ENCODE peak calls at places on chromosomes 4 and X, in five cellular contexts. One of them, this sample, is unnamed.

GRCh38 chr4:185265942-185266341 is 56.5 kb downstream of the SNX25 start:
- DNase-seq in lower lobe of right lung: no peak
- DNase-seq in GM23338: peak; percentile 50
- DNase-seq in CD4-positive, alpha-beta T cell: no peak
- DNase-seq in foreskin fibroblast: peak; percentile 70
- DNase-seq in this sample: no peak

GRCh38 chrX:43121637-43122036 is 343.7 kb upstream of the PPP1R2C start:
- DNase-seq in lower lobe of right lung: no peak
- DNase-seq in GM23338: peak; percentile 6
- DNase-seq in CD4-positive, alpha-beta T cell: no peak
- DNase-seq in foreskin fibroblast: no peak
- DNase-seq in this sample: no peak

GRCh38 chrX:14871767-14872166 is 1.1 kb downstream of the FANCB start:
- DNase-seq in GM23338: no peak
- DNase-seq in foreskin fibroblast: no peak
- DNase-seq in lower lobe of right lung: no peak
- DNase-seq in CD4-positive, alpha-beta T cell: no peak
- DNase-seq in this sample: no peak

GRCh38 chr4:120071192-120071795 is 4.6 kb upstream of the MAD2L1 start:
- DNase-seq in lower lobe of right lung: no peak
- DNase-seq in CD4-positive, alpha-beta T cell: no peak
- DNase-seq in foreskin fibroblast: peak; percentile 60
- DNase-seq in GM23338: peak; percentile 64
- DNase-seq in this sample: no peak

GRCh38 chr4:143921160-143921559 is 15.8 kb upstream of the GYPE start:
- DNase-seq in CD4-positive, alpha-beta T cell: no peak
- DNase-seq in GM23338: no peak
- DNase-seq in lower lobe of right lung: no peak
- DNase-seq in foreskin fibroblast: no peak
- DNase-seq in this sample: no peak

GRCh38 chr4:151117371-151117962 is 18.0 kb downstream of the RPS3A start:
- DNase-seq in GM23338: peak; percentile 88
- DNase-seq in foreskin fibroblast: peak; percentile 50
- DNase-seq in lower lobe of right lung: no peak
- DNase-seq in CD4-positive, alpha-beta T cell: peak; percentile 23
- DNase-seq in this sample: no peak

GRCh38 chr4:16663722-16664121 is 234.7 kb downstream of the LDB2 start:
- DNase-seq in CD4-positive, alpha-beta T cell: no peak
- DNase-seq in GM23338: no peak
- DNase-seq in foreskin fibroblast: peak; percentile 48
- DNase-seq in lower lobe of right lung: no peak
- DNase-seq in this sample: no peak

GRCh38 chr4:113743690-113744089 is 17.8 kb downstream of the CAMK2D start:
- DNase-seq in lower lobe of right lung: no peak
- DNase-seq in CD4-positive, alpha-beta T cell: no peak
- DNase-seq in GM23338: no peak
- DNase-seq in foreskin fibroblast: no peak
- DNase-seq in this sample: no peak

GRCh38 chr4:7761720-7762119 is 177.9 kb downstream of the AFAP1 start:
- DNase-seq in CD4-positive, alpha-beta T cell: peak; percentile 44
- DNase-seq in foreskin fibroblast: peak; percentile 59
- DNase-seq in GM23338: peak; percentile 87
- DNase-seq in lower lobe of right lung: peak; percentile 83
- DNase-seq in this sample: no peak

GRCh38 chrX:151031365-151031975 is 48.3 kb downstream of the HMGB3 start:
- DNase-seq in lower lobe of right lung: no peak
- DNase-seq in foreskin fibroblast: no peak
- DNase-seq in GM23338: no peak
- DNase-seq in CD4-positive, alpha-beta T cell: no peak
- DNase-seq in this sample: no peak

GRCh38 chr4:164748375-164748774 is 5.6 kb upstream of the SMIM31 start:
- DNase-seq in GM23338: peak; percentile 57
- DNase-seq in CD4-positive, alpha-beta T cell: no peak
- DNase-seq in lower lobe of right lung: no peak
- DNase-seq in foreskin fibroblast: peak; percentile 1
- DNase-seq in this sample: no peak

GRCh38 chr4:89071311-89071710 is 14.3 kb upstream of the FAM13A start:
- DNase-seq in GM23338: no peak
- DNase-seq in CD4-positive, alpha-beta T cell: no peak
- DNase-seq in lower lobe of right lung: no peak
- DNase-seq in foreskin fibroblast: no peak
- DNase-seq in this sample: no peak

DNA sequence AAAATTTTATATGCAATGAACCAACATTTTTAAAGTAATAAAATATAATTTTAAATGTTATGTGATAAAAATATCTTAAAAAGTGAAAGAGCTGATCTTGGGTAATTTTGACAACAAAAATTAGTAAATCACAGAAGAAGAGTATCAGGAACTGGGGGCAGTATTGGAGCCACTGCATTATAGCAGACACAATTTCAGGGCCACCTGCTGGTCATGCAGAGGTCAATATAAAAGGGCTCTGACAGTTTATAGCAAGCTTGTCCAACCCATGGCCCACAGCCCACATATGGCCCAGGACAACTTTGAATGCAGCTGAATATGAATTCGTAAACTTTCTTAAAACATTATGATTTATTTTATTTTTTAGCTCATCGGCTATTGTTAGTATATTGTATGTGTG is 13.0 kb upstream of the LEF1 start:
- DNase-seq in foreskin fibroblast: no peak
- DNase-seq in GM23338: no peak
- DNase-seq in lower lobe of right lung: no peak
- DNase-seq in CD4-positive, alpha-beta T cell: no peak
- DNase-seq in this sample: no peak
- TF ChIP-seq CTCF in foreskin fibroblast: no peak
- TF ChIP-seq CTCF in GM23338: peak; percentile 17
- TF ChIP-seq CTCF in lower lobe of right lung: peak; percentile 6
- TF ChIP-seq CTCF in CD4-positive, alpha-beta T cell: peak; percentile 37
- TF ChIP-seq CTCF in this sample: no peak

DNA sequence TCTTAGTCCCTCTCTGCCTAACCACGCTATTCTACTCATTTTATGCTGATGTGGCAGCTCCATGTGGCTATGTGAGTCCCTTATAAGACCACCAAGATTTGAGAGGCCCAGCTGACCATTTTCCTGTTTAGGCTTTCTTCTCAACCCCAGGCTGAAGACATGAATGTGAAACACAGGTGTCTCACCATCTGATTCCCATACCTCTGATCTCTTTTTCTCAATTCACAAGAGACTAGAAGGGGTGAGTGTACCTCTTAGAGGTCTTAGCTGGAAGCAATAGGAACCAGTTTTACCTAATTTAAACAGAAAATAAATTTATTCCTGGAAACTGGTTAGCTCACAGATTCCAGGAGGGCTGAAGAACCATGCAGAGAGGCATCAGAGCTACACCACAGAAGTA is 276.5 kb upstream of the FMR1 start:
- DNase-seq in GM23338: no peak
- DNase-seq in lower lobe of right lung: no peak
- DNase-seq in foreskin fibroblast: no peak
- DNase-seq in CD4-positive, alpha-beta T cell: no peak
- DNase-seq in this sample: no peak
- TF ChIP-seq CTCF in GM23338: no peak
- TF ChIP-seq CTCF in lower lobe of right lung: no peak
- TF ChIP-seq CTCF in foreskin fibroblast: no peak
- TF ChIP-seq CTCF in CD4-positive, alpha-beta T cell: no peak
- TF ChIP-seq CTCF in this sample: no peak

DNA sequence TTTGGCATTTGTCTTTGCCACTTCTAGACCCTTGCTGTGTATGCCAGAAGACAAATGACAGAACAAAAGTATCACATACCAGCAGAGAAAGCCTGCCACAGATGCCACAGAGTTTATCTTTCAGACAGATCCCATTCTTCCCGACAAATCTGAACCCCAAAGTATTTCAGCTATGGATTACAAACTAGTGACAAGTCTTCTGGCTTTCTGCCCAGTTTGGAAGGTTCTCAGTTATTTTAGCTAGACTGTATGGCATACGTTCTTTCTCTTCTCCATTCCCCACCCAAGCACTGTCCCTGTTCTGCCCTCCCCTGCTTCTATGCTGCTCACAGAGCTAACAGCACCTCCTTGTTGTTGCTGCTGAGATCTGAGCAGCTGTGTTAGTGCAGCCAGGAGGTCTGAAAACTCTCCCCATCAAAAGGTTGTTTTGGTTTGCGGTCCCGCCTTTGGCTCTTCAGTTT is 236.7 kb downstream of the FRAS1 start:
- DNase-seq in foreskin fibroblast: peak; percentile 85
- DNase-seq in CD4-positive, alpha-beta T cell: no peak
- DNase-seq in lower lobe of right lung: no peak
- DNase-seq in GM23338: no peak
- DNase-seq in this sample: no peak
- TF ChIP-seq CTCF in foreskin fibroblast: peak; percentile 15
- TF ChIP-seq CTCF in CD4-positive, alpha-beta T cell: no peak
- TF ChIP-seq CTCF in lower lobe of right lung: no peak
- TF ChIP-seq CTCF in GM23338: no peak
- TF ChIP-seq CTCF in this sample: no peak

GRCh38 chrX:103941201-103941975 is 21.0 kb upstream of the TMSB15B start:
- DNase-seq in CD4-positive, alpha-beta T cell: no peak
- DNase-seq in foreskin fibroblast: peak; percentile 5
- DNase-seq in lower lobe of right lung: no peak
- DNase-seq in GM23338: peak; percentile 48
- DNase-seq in this sample: no peak
- TF ChIP-seq CTCF in CD4-positive, alpha-beta T cell: peak; percentile 54
- TF ChIP-seq CTCF in foreskin fibroblast: peak; percentile 33
- TF ChIP-seq CTCF in lower lobe of right lung: peak; percentile 31
- TF ChIP-seq CTCF in GM23338: peak; percentile 51
- TF ChIP-seq CTCF in this sample: peak; percentile 48

DNA sequence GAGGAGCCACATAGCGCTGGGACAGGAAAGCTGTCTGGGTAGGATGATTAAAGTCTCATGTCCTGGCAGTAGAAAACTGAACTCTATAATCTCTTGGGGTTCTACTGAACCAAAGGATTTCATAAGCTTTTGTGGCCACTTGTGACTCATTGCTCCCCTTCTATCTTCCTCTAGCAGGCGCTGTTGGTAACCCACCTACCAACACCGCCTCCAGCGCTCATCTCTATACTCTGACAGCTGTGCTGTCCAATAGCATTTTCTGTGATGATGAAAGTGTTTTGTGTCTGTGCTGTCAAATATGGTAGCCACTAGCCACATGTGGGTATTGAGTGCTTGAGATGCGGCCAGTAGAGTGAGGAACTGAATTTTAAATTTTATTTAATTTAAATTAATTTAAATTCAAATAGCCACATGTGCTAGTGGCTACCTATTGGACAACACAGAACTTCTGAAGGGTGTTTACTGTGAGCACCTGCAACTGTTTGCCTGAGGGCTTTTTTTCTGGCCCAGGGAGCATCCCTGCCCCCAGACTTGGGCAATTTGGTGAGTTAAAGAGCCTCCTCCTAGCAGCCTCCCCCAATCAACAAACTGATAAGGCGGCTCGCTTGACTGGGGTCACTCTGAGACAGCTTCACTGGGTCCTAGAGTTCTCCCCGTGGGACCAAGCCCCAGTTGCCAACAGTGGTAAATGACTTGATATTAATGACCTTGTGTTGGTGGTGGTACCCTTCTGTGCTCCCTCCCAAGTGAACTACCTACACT is 169.2 kb upstream of the ATP6AP2 start:
- DNase-seq in GM23338: peak; percentile 49
- DNase-seq in foreskin fibroblast: no peak
- DNase-seq in lower lobe of right lung: no peak
- DNase-seq in CD4-positive, alpha-beta T cell: no peak
- DNase-seq in this sample: no peak
- TF ChIP-seq CTCF in GM23338: peak; percentile 49
- TF ChIP-seq CTCF in foreskin fibroblast: no peak
- TF ChIP-seq CTCF in lower lobe of right lung: no peak
- TF ChIP-seq CTCF in CD4-positive, alpha-beta T cell: no peak
- TF ChIP-seq CTCF in this sample: peak; percentile 26

GRCh38 chr4:180828455-180829018 is 1414.7 kb upstream of the TENM3 start:
- DNase-seq in CD4-positive, alpha-beta T cell: no peak
- DNase-seq in lower lobe of right lung: no peak
- DNase-seq in foreskin fibroblast: no peak
- DNase-seq in GM23338: peak; percentile 67
- DNase-seq in this sample: no peak

GRCh38 chr4:180832086-180832485 is 1411.1 kb upstream of the TENM3 start:
- DNase-seq in foreskin fibroblast: no peak
- DNase-seq in CD4-positive, alpha-beta T cell: no peak
- DNase-seq in GM23338: peak; percentile 26
- DNase-seq in lower lobe of right lung: no peak
- DNase-seq in this sample: no peak

GRCh38 chr4:180823116-180823515 is 1420.1 kb upstream of the TENM3 start:
- DNase-seq in CD4-positive, alpha-beta T cell: no peak
- DNase-seq in GM23338: no peak
- DNase-seq in lower lobe of right lung: no peak
- DNase-seq in foreskin fibroblast: no peak
- DNase-seq in this sample: no peak

GRCh38 chr4:180827193-180827592 is 1416.0 kb upstream of the TENM3 start:
- DNase-seq in CD4-positive, alpha-beta T cell: no peak
- DNase-seq in GM23338: peak; percentile 12
- DNase-seq in foreskin fibroblast: no peak
- DNase-seq in lower lobe of right lung: no peak
- DNase-seq in this sample: no peak

GRCh38 chr4:180827610-180828009 is 1415.6 kb upstream of the TENM3 start:
- DNase-seq in GM23338: no peak
- DNase-seq in CD4-positive, alpha-beta T cell: no peak
- DNase-seq in foreskin fibroblast: no peak
- DNase-seq in lower lobe of right lung: no peak
- DNase-seq in this sample: no peak
- TF ChIP-seq CTCF in GM23338: no peak
- TF ChIP-seq CTCF in CD4-positive, alpha-beta T cell: no peak
- TF ChIP-seq CTCF in foreskin fibroblast: no peak
- TF ChIP-seq CTCF in lower lobe of right lung: no peak
- TF ChIP-seq CTCF in this sample: no peak

GRCh38 chr4:55033296-55033695 is 92.1 kb downstream of the KDR start:
- DNase-seq in CD4-positive, alpha-beta T cell: no peak
- DNase-seq in GM23338: no peak
- DNase-seq in lower lobe of right lung: no peak
- DNase-seq in foreskin fibroblast: no peak
- DNase-seq in this sample: no peak

GRCh38 chr4:55036405-55036804 is 89.0 kb downstream of the KDR start:
- DNase-seq in CD4-positive, alpha-beta T cell: no peak
- DNase-seq in foreskin fibroblast: no peak
- DNase-seq in lower lobe of right lung: no peak
- DNase-seq in GM23338: peak; percentile 17
- DNase-seq in this sample: no peak

GRCh38 chr4:55038176-55038890 is 87.1 kb downstream of the KDR start:
- DNase-seq in GM23338: no peak
- DNase-seq in lower lobe of right lung: no peak
- DNase-seq in CD4-positive, alpha-beta T cell: no peak
- DNase-seq in foreskin fibroblast: peak; percentile 11
- DNase-seq in this sample: no peak

GRCh38 chr4:55037728-55038127 is 87.7 kb downstream of the KDR start:
- DNase-seq in CD4-positive, alpha-beta T cell: no peak
- DNase-seq in lower lobe of right lung: no peak
- DNase-seq in GM23338: no peak
- DNase-seq in foreskin fibroblast: no peak
- DNase-seq in this sample: no peak

GRCh38 chr4:55035892-55036291 is 89.5 kb downstream of the KDR start:
- DNase-seq in GM23338: no peak
- DNase-seq in foreskin fibroblast: no peak
- DNase-seq in lower lobe of right lung: no peak
- DNase-seq in CD4-positive, alpha-beta T cell: no peak
- DNase-seq in this sample: no peak
- TF ChIP-seq CTCF in GM23338: no peak
- TF ChIP-seq CTCF in foreskin fibroblast: no peak
- TF ChIP-seq CTCF in lower lobe of right lung: no peak
- TF ChIP-seq CTCF in CD4-positive, alpha-beta T cell: no peak
- TF ChIP-seq CTCF in this sample: no peak